ENCODE peak calls at places on chromosomes 7 and 10, in eight cellular contexts. D is sigmoid colon, U is ovary, W is GM12878, M is suprapubic skin, X is A549, H is HepG2, V is K562. Z is an unnamed sample.

GRCh38 chr7:98107313-98107691 is 640 bp downstream of the LMTK2 start:
- DNase-seq in U (no peak), W (no peak), V (peak), X (peak), D (no peak), M (no peak), H (no peak), Z (no peak)

GRCh38 chr10:123535386-123535785 is 130.8 kb upstream of the GPR26 start:
- DNase-seq in H (no peak), U (no peak), X (no peak), V (no peak), D (no peak), M (no peak), W (no peak), Z (no peak)

GRCh38 chr7:100091411-100092181 is 2.8 kb downstream of the COPS6 start:
- DNase-seq in M (no peak), W (no peak), U (no peak), V (peak), X (peak), D (no peak), H (no peak), Z (no peak)

GRCh38 chr7:42883950-42884349 is 27.9 kb downstream of the C7orf25 start:
- DNase-seq in M (no peak), X (peak), V (no peak), W (no peak), U (no peak), H (no peak), D (no peak), Z (no peak)

GRCh38 chr10:73886085-73886529 is 11.8 kb upstream of the CAMK2G start:
- DNase-seq in D (peak), M (no peak), V (peak), H (peak), W (no peak), X (peak), U (peak), Z (no peak)

GRCh38 chr10:1665262-1665661 is 72.1 kb downstream of the ADARB2 start:
- DNase-seq in W (no peak), V (no peak), X (no peak), H (no peak), D (no peak), M (no peak), U (no peak), Z (no peak)

GRCh38 chr7:30799206-30799975 is 28.2 kb downstream of the MINDY4 start:
- DNase-seq in V (no peak), W (peak), M (no peak), H (no peak), X (no peak), U (peak), D (peak), Z (peak)

GRCh38 chr7:24905996-24906770 is 73.8 kb downstream of the OSBPL3 start:
- DNase-seq in M (no peak), X (no peak), H (no peak), U (no peak), D (no peak), W (no peak), V (no peak), Z (no peak)

GRCh38 chr7:105502173-105502572 is 19.9 kb downstream of the PUS7 start:
- DNase-seq in M (no peak), H (no peak), U (no peak), V (no peak), D (no peak), X (no peak), W (no peak), Z (no peak)

GRCh38 chr7:142519077-142519789 is 230.0 kb upstream of the PRSS1 start:
- DNase-seq in X (no peak), D (no peak), V (no peak), M (no peak), W (no peak), H (no peak), U (no peak), Z (no peak)

GRCh38 chr10:24750695-24751094 is 27.0 kb upstream of the ARHGAP21 start:
- DNase-seq in D (no peak), U (no peak), H (no peak), W (no peak), V (no peak), X (no peak), M (no peak), Z (no peak)

GRCh38 chr7:129041142-129041928 is 13.6 kb downstream of the TNPO3 start:
- DNase-seq in W (no peak), X (no peak), D (no peak), H (no peak), M (no peak), V (no peak), U (no peak), Z (no peak)

GRCh38 chr10:110664483-110665420 is 20.6 kb downstream of the RBM20 start:
- DNase-seq in M (no peak), X (peak), D (peak), V (no peak), U (no peak), H (peak), W (no peak), Z (no peak)

GRCh38 chr7:25924061-25924460 is 227.9 kb upstream of the NFE2L3 start:
- DNase-seq in W (no peak), D (no peak), M (no peak), X (no peak), H (no peak), U (no peak), V (no peak), Z (no peak)

GRCh38 chr7:4070214-4070613 is 611.9 kb upstream of the FOXK1 start:
- DNase-seq in V (no peak), X (no peak), H (no peak), D (no peak), W (no peak), U (no peak), M (no peak), Z (no peak)

GRCh38 chr10:70950062-70950461 is 61.7 kb upstream of the PCBD1 start:
- DNase-seq in H (no peak), D (no peak), U (no peak), V (no peak), X (no peak), M (no peak), W (no peak), Z (no peak)

GRCh38 chr7:51121945-51122425 is 194.6 kb downstream of the COBL start:
- DNase-seq in V (no peak), W (no peak), M (no peak), X (no peak), D (no peak), U (no peak), H (no peak), Z (no peak)

GRCh38 chr7:118696879-118697278 is 472.4 kb downstream of the ANKRD7 start:
- DNase-seq in D (no peak), M (no peak), V (no peak), X (no peak), W (no peak), U (no peak), H (no peak), Z (no peak)

GRCh38 chr10:14971867-14972448 is 12.8 kb downstream of the MEIG1 start:
- DNase-seq in H (no peak), V (no peak), U (no peak), D (no peak), W (no peak), X (peak), M (no peak), Z (peak)

GRCh38 chr7:155138204-155138603 is 68.1 kb downstream of the HTR5A start:
- DNase-seq in D (no peak), X (no peak), V (no peak), M (no peak), U (no peak), H (no peak), W (no peak), Z (no peak)

GRCh38 chr10:61998937-61999336 is 97.4 kb downstream of the ARID5B start:
- DNase-seq in M (no peak), V (no peak), W (no peak), D (no peak), U (no peak), H (no peak), X (no peak), Z (no peak)

GRCh38 chr10:97852277-97852676 is 2.6 kb downstream of the GOLGA7B start:
- DNase-seq in W (no peak), V (no peak), D (no peak), M (no peak), X (no peak), H (no peak), U (no peak), Z (no peak)

GRCh38 chr10:30491832-30492530 is 58.0 kb downstream of the MAP3K8 start:
- DNase-seq in H (no peak), X (no peak), M (no peak), D (no peak), W (no peak), V (no peak), U (no peak), Z (no peak)

GRCh38 chr7:121398246-121398645 is 2.1 kb upstream of the FAM3C start:
- DNase-seq in M (no peak), D (no peak), U (no peak), V (no peak), W (no peak), X (peak), H (peak), Z (no peak)

GRCh38 chr7:153099235-153099634 is 339.7 kb downstream of the ACTR3B start:
- DNase-seq in H (no peak), W (no peak), M (no peak), V (no peak), D (no peak), X (no peak), U (no peak), Z (no peak)

GRCh38 chr7:101815826-101816488 is 1.5 kb upstream of the CUX1 start:
- DNase-seq in H (peak), M (peak), W (no peak), V (peak), X (peak), U (peak), D (peak), Z (peak)

GRCh38 chr7:127447326-127447945 is 54.9 kb upstream of the ZNF800 start:
- DNase-seq in X (peak), V (peak), D (no peak), U (no peak), H (peak), W (peak), M (no peak), Z (no peak)

GRCh38 chr7:80224416-80224815 is 89.8 kb downstream of the GNAI1 start:
- DNase-seq in W (no peak), H (no peak), U (no peak), V (no peak), X (no peak), M (no peak), D (no peak), Z (no peak)

GRCh38 chr10:9228770-9229169 is 1174.3 kb downstream of the GATA3 start:
- DNase-seq in X (no peak), V (no peak), D (no peak), U (no peak), M (no peak), W (no peak), H (no peak), Z (no peak)

GRCh38 chr7:26157520-26158105 is 5.6 kb downstream of the NFE2L3 start:
- DNase-seq in W (no peak), D (no peak), X (no peak), V (no peak), M (no peak), H (no peak), U (no peak), Z (no peak)

GRCh38 chr7:156539999-156540398 is 100.6 kb upstream of the RNF32 start:
- DNase-seq in W (no peak), H (no peak), M (no peak), D (no peak), V (no peak), X (no peak), U (no peak), Z (no peak)

GRCh38 chr10:133115453-133115842 is 27.7 kb downstream of the ADGRA1 start:
- DNase-seq in X (no peak), H (no peak), W (no peak), U (no peak), M (no peak), D (no peak), V (no peak), Z (no peak)

GRCh38 chr7:45923818-45924217 is 2.7 kb upstream of the IGFBP3 start:
- DNase-seq in M (no peak), H (no peak), D (no peak), U (no peak), V (no peak), W (no peak), X (no peak), Z (no peak)

GRCh38 chr7:128781126-128781525 is 5.5 kb upstream of the OPN1SW start:
- DNase-seq in V (no peak), W (no peak), X (no peak), U (no peak), M (no peak), D (peak), H (no peak), Z (no peak)

GRCh38 chr7:101164071-101164840 is 1.1 kb downstream of the VGF start:
- DNase-seq in V (peak), U (no peak), X (peak), M (no peak), H (no peak), D (no peak), W (no peak), Z (no peak)

GRCh38 chr10:8006274-8006999 is 48.1 kb upstream of the GATA3 start:
- DNase-seq in W (no peak), H (no peak), M (no peak), X (no peak), V (no peak), U (no peak), D (no peak), Z (no peak)

GRCh38 chr7:141208539-141208938 is 134.7 kb downstream of the TMEM178B start:
- DNase-seq in W (no peak), M (no peak), V (no peak), X (no peak), H (no peak), D (no peak), U (no peak), Z (no peak)

GRCh38 chr7:47460251-47460989 is 121.5 kb downstream of the TNS3 start:
- DNase-seq in D (no peak), X (no peak), H (no peak), M (no peak), V (no peak), W (no peak), U (no peak), Z (no peak)

DNA sequence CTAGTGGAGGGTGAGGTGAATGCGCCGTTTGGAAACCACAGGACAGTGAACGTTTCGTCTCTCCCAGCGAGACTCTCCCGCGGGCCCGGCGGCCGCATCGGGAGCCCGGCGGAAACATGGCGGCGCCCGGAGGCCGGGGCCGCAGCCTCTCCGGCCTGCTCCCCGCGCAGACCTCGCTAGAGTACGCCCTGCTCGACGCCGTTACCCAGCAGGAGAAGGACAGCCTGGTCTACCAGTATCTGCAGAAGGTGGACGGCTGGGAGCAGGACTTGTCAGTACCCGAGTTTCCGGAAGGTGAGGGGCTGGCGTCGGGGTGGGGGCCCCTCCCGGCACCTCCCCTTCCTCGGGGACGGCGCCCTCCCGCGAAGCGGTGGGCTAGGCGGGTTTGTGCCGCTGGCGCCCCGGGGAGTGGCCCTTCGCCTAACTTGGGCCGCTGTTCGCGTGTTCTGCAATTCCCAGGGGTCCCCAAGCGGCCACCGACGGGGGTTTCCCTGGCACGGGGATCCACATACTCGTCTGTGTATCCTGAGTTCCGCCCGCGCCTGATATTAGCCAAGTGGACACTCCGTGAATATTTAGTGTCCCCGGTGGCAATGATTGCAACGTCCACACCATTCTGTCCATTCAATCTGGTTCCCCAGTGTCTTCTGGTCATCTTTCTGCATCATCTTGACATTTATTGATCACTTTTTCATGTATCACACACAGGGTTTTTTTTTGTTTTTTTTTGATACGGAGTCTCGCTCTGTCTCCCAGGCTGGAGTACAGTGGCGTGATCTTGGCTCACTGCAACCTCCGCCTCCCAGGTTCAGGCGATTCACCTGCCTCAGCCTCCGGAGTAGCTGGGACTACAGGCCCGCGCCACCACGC is 531 bp downstream of the NHLRC2 start:
- DNase-seq in M (peak), V (peak), H (peak), X (peak), D (peak), U (peak), W (no peak), Z (peak)
- TF ChIP-seq CTCF in M (no peak), V (no peak), H (peak), X (no peak), D (no peak), U (no peak), W (no peak), Z (no peak)

DNA sequence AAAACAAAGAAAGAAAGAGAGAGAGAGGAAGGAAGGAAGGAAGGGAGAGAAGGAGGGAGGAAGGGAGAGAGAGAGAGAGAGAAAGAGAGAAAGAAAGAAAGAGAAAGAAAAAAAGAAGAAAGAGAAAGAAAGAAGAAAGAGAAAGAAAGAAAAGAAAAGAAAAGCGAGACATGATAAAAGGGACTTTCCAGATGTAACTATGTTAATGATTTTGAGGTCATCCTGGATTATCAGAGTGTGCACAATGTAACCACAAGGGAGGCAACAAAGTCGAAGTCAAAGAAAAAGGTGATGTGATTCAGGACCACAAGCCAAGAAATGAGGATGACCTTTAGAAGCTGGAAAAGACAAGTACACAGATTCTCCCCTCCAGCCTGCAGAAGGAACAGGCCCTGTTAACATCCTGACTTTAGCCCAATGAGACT is 48.9 kb upstream of the PAX2 start:
- DNase-seq in M (no peak), W (peak), U (no peak), X (peak), V (no peak), H (no peak), D (no peak), Z (no peak)
- TF ChIP-seq POLR2A in M (no peak), W (no peak), U (no peak), X (no peak), V (no peak), H (no peak), D (no peak), Z (no peak)

GRCh38 chr10:78358982-78359381 is 325.3 kb downstream of the RPS24 start:
- DNase-seq in M (no peak), H (no peak), V (no peak), W (no peak), X (no peak), D (no peak), U (no peak), Z (no peak)

GRCh38 chr10:78360284-78360683 is 326.6 kb downstream of the RPS24 start:
- DNase-seq in M (no peak), X (no peak), V (no peak), U (no peak), D (no peak), H (no peak), W (no peak), Z (no peak)

GRCh38 chr10:78359641-78360091 is 326.0 kb downstream of the RPS24 start:
- DNase-seq in W (no peak), X (no peak), M (no peak), U (no peak), V (no peak), H (no peak), D (no peak), Z (no peak)

GRCh38 chr10:78362406-78363022 is 328.9 kb downstream of the RPS24 start:
- DNase-seq in D (no peak), U (no peak), M (no peak), W (no peak), V (no peak), H (no peak), X (no peak), Z (no peak)

DNA sequence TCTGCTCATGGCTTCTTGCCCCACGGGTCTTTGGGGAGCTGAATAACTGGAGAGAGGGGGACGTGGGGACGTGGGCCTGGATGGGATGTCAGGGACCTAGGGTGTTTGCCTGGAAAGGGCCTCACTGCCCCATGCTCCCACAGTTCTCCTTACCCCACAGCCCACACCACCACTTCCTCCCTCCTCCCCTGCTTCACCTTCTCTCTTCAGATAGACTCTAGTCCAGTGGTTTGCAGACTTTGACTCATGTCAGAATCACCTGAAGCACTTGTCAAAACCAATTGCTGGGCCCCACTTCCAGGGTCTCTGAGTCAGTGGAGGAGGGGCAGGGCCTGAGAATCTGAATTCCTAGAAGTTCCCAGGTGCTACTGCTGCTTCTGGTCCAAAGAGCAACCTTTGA is 327.4 kb downstream of the RPS24 start:
- DNase-seq in H (no peak), M (no peak), W (no peak), X (no peak), V (no peak), U (no peak), D (no peak), Z (no peak)
- TF ChIP-seq EP300 in H (no peak), M (no peak), W (no peak), X (no peak), V (no peak), U (no peak), D (no peak), Z (no peak)

GRCh38 chr10:68332259-68333057 is at the start of gene PBLD:
- DNase-seq in V (peak), X (peak), M (peak), H (peak), D (peak), W (no peak), U (peak), Z (peak)
- TF ChIP-seq CTCF in V (peak), X (peak), M (peak), H (peak), D (peak), W (peak), U (peak), Z (no peak)

DNA sequence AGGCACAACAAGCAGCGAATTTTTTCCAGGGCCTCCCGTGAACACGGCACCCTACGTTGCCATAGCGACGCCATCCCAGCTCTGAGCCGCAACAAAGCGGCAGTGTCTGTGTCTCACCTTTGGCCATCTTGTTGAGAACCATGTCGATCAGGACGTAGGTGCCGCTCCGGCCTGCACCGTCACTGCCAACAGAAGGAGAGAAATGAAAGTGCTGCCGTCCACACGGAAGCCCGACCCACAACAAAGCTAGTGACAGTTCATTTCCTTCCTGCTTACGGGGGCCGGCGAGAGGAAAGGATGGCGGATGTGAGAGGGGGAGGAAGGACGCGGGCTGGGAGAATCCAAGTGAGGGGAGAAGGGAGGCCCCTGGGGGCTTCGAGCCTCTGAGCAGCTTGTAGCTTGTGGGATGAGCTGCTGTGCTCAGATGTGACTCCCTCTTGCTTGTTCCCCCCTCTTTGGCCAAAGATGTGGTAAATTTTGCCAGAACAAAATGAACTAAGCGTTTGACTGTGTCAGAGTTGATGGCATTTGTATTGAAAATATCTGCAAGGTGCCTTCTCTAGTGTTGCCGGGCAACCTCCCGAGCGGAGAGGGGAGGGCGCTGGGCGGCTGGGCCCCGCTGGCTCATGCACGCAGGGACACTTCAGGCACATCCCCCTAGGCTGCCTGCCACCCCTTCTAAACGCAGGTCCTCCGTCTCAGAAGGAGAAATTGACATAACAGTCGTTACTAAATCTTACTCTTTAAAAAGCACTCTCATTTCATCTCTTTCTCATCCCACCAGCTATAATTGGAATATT is 232.2 kb downstream of the DNAJB6 start:
- DNase-seq in V (no peak), M (no peak), U (peak), X (no peak), H (peak), D (peak), W (no peak), Z (no peak)
- TF ChIP-seq POLR2A in V (no peak), M (no peak), U (no peak), X (no peak), H (no peak), D (no peak), W (no peak), Z (no peak)

Z was measured in tibial nerve.